ENCODE peak calls at places on chromosome 16, in nine cellular contexts. J, P, G, U, T, A, W, F and K are unnamed samples.

GRCh38 chr16:50593410-50594139 is 45.4 kb downstream of the NKD1 start:
- DNase-seq in A (no peak), T (no peak), G (peak; percentile 86), F (no peak), W (peak; percentile 87), U (no peak), J (no peak), P (no peak), K (no peak)

GRCh38 chr16:87809150-87809902 is 43.5 kb upstream of the KLHDC4 start:
- DNase-seq in G (no peak), T (no peak), W (no peak), J (no peak), A (no peak), P (no peak), U (no peak), F (no peak), K (no peak)

GRCh38 chr16:79598341-79599181 is 2.0 kb downstream of the MAF start:
- DNase-seq in T (peak; percentile 29), G (peak; percentile 87), U (peak; percentile 51), F (peak; percentile 58), P (peak; percentile 68), A (peak; percentile 67), W (peak; percentile 71), J (peak; percentile 56), K (peak; percentile 80)

GRCh38 chr16:5428932-5429331 is 331.3 kb upstream of the EEF2KMT start:
- DNase-seq in P (no peak), J (no peak), T (peak; percentile 26), U (no peak), F (no peak), A (no peak), W (peak; percentile 75), G (peak; percentile 82), K (no peak)

GRCh38 chr16:59148756-59149155 is 414.6 kb upstream of the GOT2 start:
- DNase-seq in G (no peak), J (no peak), W (no peak), P (no peak), F (no peak), T (no peak), U (no peak), A (no peak), K (no peak)

GRCh38 chr16:70493863-70494770 is 29.2 kb downstream of the COG4 start:
- DNase-seq in F (no peak), W (no peak), T (no peak), G (no peak), U (no peak), P (no peak), A (no peak), J (no peak), K (no peak)

GRCh38 chr16:5383737-5384136 is 286.1 kb upstream of the EEF2KMT start:
- DNase-seq in P (no peak), U (no peak), J (no peak), F (no peak), W (no peak), A (no peak), G (no peak), T (no peak), K (no peak)

GRCh38 chr16:66551362-66551761 is 1.0 kb upstream of the CKLF start:
- DNase-seq in W (peak; percentile 65), G (peak; percentile 37), P (peak; percentile 43), A (peak; percentile 80), F (no peak), T (peak; percentile 47), J (no peak), U (no peak), K (peak; percentile 33)

GRCh38 chr16:87922250-87922871 is 14.0 kb downstream of the CA5A start:
- DNase-seq in T (no peak), A (no peak), J (no peak), F (no peak), G (no peak), U (no peak), W (no peak), P (no peak), K (no peak)

GRCh38 chr16:19384656-19385055 is 33.0 kb upstream of the TMC5 start:
- DNase-seq in F (no peak), P (peak; percentile 92), G (no peak), T (peak; percentile 67), J (no peak), W (no peak), U (no peak), A (no peak), K (no peak)

GRCh38 chr16:83913234-83913633 is 14.3 kb downstream of the MLYCD start:
- DNase-seq in T (no peak), U (no peak), F (no peak), W (no peak), G (peak; percentile 41), A (no peak), P (no peak), J (no peak), K (no peak)

GRCh38 chr16:12416136-12416787 is 387.4 kb downstream of the CPPED1 start:
- DNase-seq in T (no peak), J (no peak), U (no peak), P (no peak), F (no peak), A (no peak), G (no peak), W (no peak), K (no peak)

GRCh38 chr16:78199325-78200022 is 100.0 kb downstream of the WWOX start:
- DNase-seq in W (no peak), P (peak; percentile 75), U (no peak), T (peak; percentile 45), F (no peak), G (no peak), A (no peak), J (no peak), K (no peak)

DNA sequence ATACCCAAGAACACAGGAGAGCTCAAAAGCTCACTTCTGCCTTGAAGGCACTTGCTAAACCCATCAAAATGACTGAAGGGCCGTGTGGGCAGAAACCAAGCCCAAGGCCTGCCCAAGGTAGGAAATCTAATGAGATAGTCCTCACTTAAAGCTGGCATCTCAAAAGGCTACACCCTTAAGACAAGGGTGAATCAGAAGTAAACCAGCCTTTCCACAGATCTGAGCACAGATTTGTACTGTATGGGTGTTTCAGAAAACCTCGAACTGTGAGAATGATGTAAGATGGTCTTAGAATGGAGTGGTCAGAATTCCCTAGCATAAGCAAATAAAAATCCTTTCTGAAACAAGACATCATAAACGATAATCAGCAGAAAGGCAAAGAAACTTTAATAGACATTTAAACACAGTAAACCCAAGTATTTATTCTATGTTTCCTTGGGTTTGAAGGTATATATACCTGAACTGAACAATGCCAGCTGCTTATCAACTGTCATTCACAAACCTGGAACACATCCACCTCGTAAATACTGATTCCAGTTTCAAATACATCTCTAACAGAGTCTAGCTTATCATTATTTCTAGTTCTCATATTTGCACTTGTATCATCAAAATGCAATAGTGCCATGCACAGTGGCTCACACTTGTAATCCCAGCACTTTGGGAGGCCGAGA is 37.8 kb downstream of the GLG1 start:
- DNase-seq in P (no peak), G (no peak), F (no peak), J (no peak), W (no peak), A (no peak), U (peak; percentile 47), T (no peak), K (no peak)
- H3K4me3 ChIP-seq in P (no peak overlapping the region), G (no peak overlapping the region), F (no peak overlapping the region), J (no peak overlapping the region), W (no peak overlapping the region), A (no peak overlapping the region), U (no peak overlapping the region), T (no peak overlapping the region), K (no peak overlapping the region)

GRCh38 chr16:57165483-57165882 is 20.4 kb downstream of the PSME3IP1 start:
- DNase-seq in A (no peak), W (no peak), G (no peak), U (no peak), T (no peak), F (no peak), P (no peak), J (no peak), K (no peak)

GRCh38 chr16:57167951-57168350 is 17.9 kb downstream of the PSME3IP1 start:
- DNase-seq in U (peak; percentile 69), G (peak; percentile 64), A (peak; percentile 52), T (no peak), F (no peak), J (no peak), P (peak; percentile 51), W (peak; percentile 63), K (no peak)

GRCh38 chr16:57165923-57166322 is 19.9 kb downstream of the PSME3IP1 start:
- DNase-seq in G (no peak), U (peak; percentile 38), W (no peak), T (no peak), A (no peak), F (no peak), P (peak; percentile 42), J (no peak), K (no peak)

GRCh38 chr16:57167537-57167936 is 18.3 kb downstream of the PSME3IP1 start:
- DNase-seq in A (no peak), G (no peak), F (no peak), J (no peak), U (no peak), P (no peak), W (no peak), T (no peak), K (no peak)

DNA sequence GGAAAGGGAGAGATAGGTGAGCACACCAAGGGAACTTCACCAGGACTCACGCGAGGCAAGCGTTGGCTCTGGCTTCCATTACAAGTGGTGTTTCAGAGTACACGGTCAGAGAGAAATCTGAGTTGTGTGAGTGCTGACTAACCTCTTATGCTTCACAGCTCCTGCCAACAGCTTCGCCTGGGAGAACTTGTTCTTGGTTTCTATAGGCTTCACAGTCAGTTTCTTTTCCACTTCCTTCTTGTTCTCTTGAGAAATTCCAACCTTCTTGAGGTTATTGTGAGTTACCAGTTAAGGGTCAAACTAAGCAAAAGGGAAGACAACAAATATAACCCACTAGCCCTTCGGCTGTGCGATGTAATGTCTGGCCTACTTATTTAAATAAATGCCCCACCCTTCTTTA is 18.9 kb downstream of the PSME3IP1 start:
- DNase-seq in J (no peak), F (no peak), U (peak; percentile 82), W (no peak), P (no peak), G (no peak), T (no peak), A (no peak), K (no peak)
- H3K27ac ChIP-seq in J (no peak overlapping the region), F (no peak overlapping the region), U (no peak overlapping the region), W (no peak overlapping the region), P (peak overlapping the region; percentile 1), G (no peak overlapping the region), T (no peak overlapping the region), A (no peak overlapping the region), K (no peak overlapping the region)

DNA sequence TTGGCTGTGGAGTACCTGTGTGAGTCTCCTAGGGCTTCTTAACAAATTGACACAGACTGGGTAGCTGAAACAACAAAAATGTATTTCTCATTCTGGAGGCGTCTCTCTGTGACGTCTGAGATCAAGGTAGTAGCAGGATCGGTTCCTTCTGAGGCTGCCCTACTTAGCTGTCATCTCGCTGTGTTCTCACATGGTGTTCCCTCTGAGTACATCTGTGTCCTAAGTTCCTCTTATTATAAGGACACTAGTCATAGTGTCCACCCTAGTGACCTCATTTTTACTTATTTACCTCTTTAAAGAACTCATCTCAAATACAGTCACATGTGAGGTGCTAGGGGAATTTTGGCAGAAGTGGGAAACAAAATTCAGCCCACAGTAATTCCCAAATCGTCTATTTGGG is 529.1 kb downstream of the NPIPA7 start:
- DNase-seq in T (no peak), G (no peak), F (no peak), W (no peak), U (no peak), A (no peak), J (no peak), P (no peak), K (no peak)
- H3K4me1 ChIP-seq in T (no peaks in the 10 kb centered on the region), G (no peaks in the 10 kb centered on the region), F (no peaks in the 10 kb centered on the region), W (no peaks in the 10 kb centered on the region), U (no peaks in the 10 kb centered on the region), A (no peaks in the 10 kb centered on the region), J (no peaks in the 10 kb centered on the region), P (no peaks in the 10 kb centered on the region), K (no peaks in the 10 kb centered on the region)

GRCh38 chr16:62597874-62598273 is 561.6 kb upstream of the CDH8 start:
- DNase-seq in W (no peak), A (no peak), J (no peak), F (no peak), P (no peak), U (no peak), G (no peak), T (no peak), K (no peak)
- H3K4me3 ChIP-seq in W (no peak overlapping the region), A (no peak overlapping the region), J (no peak overlapping the region), F (no peak overlapping the region), P (no peak overlapping the region), U (no peak overlapping the region), G (no peak overlapping the region), T (no peak overlapping the region), K (no peak overlapping the region)